ENCODE peak calls at places on chromosome 21, in eight cellular contexts. J, E, Z, P, M, V, R and G are unnamed samples.

GRCh38 chr21:16315223-16315622 is 585.4 kb downstream of the USP25 start:
- DNase-seq in J (no peak), E (no peak), Z (no peak), P (no peak), M (no peak), V (no peak), R (no peak), G (no peak)

GRCh38 chr21:35559128-35559831 is 501.0 kb downstream of the SETD4 start:
- DNase-seq in J (no peak), E (no peak), Z (no peak), P (no peak), M (peak; percentile 8), V (no peak), R (peak; percentile 96), G (peak; percentile 9)

GRCh38 chr21:25330266-25330665 is 277.0 kb downstream of the MRPL39 start:
- DNase-seq in J (no peak), E (no peak), Z (no peak), P (no peak), M (no peak), V (no peak), R (peak; percentile 66), G (peak; percentile 2)

GRCh38 chr21:21187579-21187978 is 189.4 kb downstream of the NCAM2 start:
- DNase-seq in J (no peak), E (no peak), Z (no peak), P (no peak), M (no peak), V (no peak), R (peak; percentile 53), G (no peak)

GRCh38 chr21:32916522-32917099 is 109.1 kb upstream of the OLIG2 start:
- DNase-seq in J (no peak), E (no peak), Z (no peak), P (no peak), M (peak; percentile 12), V (no peak), R (no peak), G (no peak)

GRCh38 chr21:38175321-38175720 is 81.5 kb upstream of the KCNJ15 start:
- DNase-seq in J (peak; percentile 33), E (no peak), Z (no peak), P (no peak), M (no peak), V (no peak), R (no peak), G (peak; percentile 51)

GRCh38 chr21:42568834-42569731 is 55.4 kb downstream of the SLC37A1 start:
- DNase-seq in J (no peak), E (peak; percentile 46), Z (no peak), P (no peak), M (no peak), V (peak; percentile 28), R (no peak), G (no peak)

GRCh38 chr21:25234857-25235801 is 372.2 kb downstream of the MRPL39 start:
- DNase-seq in J (no peak), E (no peak), Z (no peak), P (no peak), M (no peak), V (no peak), R (no peak), G (no peak)

GRCh38 chr21:45246535-45247320 is 41.0 kb downstream of the POFUT2 start:
- DNase-seq in J (no peak), E (no peak), Z (no peak), P (no peak), M (no peak), V (no peak), R (no peak), G (no peak)

GRCh38 chr21:45248893-45249381 is 38.8 kb downstream of the POFUT2 start:
- DNase-seq in J (no peak), E (peak; percentile 91), Z (no peak), P (no peak), M (peak; percentile 71), V (no peak), R (peak; percentile 25), G (no peak)

GRCh38 chr21:45250272-45250671 is 37.4 kb downstream of the POFUT2 start:
- DNase-seq in J (no peak), E (no peak), Z (no peak), P (no peak), M (no peak), V (no peak), R (no peak), G (no peak)

GRCh38 chr21:45249626-45250025 is 38.1 kb downstream of the POFUT2 start:
- DNase-seq in J (no peak), E (no peak), Z (no peak), P (no peak), M (no peak), V (no peak), R (no peak), G (no peak)

GRCh38 chr21:45248301-45248892 is 39.3 kb downstream of the POFUT2 start:
- DNase-seq in J (no peak), E (no peak), Z (no peak), P (no peak), M (no peak), V (no peak), R (no peak), G (no peak)
- H3K4me3 ChIP-seq in J (no peak overlapping the region), E (peak overlapping the region; percentile 37), Z (no peak overlapping the region), P (peak overlapping the region; percentile 18), M (peak overlapping the region; percentile 43), V (peak overlapping the region; percentile 15), R (peak overlapping the region; percentile 28), G (no peak overlapping the region)

GRCh38 chr21:41472769-41473548 is 35.0 kb downstream of the TMPRSS2 start:
- DNase-seq in J (no peak), E (no peak), Z (no peak), P (no peak), M (no peak), V (no peak), R (no peak), G (no peak)

GRCh38 chr21:41479686-41480085 is 28.3 kb downstream of the TMPRSS2 start:
- DNase-seq in J (no peak), E (no peak), Z (no peak), P (no peak), M (no peak), V (no peak), R (no peak), G (no peak)

GRCh38 chr21:41478319-41479177 is 29.4 kb downstream of the TMPRSS2 start:
- DNase-seq in J (no peak), E (no peak), Z (no peak), P (no peak), M (no peak), V (no peak), R (no peak), G (no peak)

GRCh38 chr21:41477641-41478318 is 30.2 kb downstream of the TMPRSS2 start:
- DNase-seq in J (no peak), E (no peak), Z (peak; percentile 64), P (no peak), M (no peak), V (peak; percentile 69), R (peak; percentile 22), G (no peak)

DNA sequence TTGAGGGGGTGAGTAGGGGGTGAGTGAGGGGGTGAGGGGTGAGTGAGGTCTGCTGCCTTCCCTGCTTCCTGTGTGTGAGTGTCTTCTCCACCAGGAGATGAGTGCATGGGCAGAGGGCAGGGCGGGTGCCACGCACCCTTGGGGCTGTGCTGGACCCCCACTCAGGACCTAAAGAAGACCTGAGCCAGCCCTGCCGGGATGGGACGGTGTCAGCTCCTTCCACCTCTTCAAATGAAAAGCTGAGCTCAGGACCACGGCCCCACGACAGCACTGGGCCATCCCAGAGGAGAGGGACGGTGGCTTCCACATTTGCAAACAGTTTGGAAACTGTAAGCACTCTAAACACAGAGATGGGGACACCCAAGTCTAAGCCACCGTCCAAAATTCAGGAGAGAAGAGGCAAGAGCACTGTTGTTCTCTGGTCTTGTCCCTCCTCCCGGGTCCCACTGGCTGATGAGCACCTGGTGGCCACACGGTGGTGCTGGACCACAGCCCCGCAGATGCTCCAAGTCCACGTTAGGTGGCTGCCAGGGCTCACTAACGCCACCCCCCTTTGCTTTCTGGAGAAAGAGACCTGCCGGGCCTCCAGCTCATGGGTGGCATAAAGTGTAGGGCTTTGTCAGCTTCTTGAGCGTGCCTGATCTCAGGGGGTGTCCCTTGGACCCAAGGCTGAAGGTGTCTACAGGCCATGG is 32.1 kb downstream of the TMPRSS2 start:
- DNase-seq in J (no peak), E (no peak), Z (no peak), P (no peak), M (no peak), V (no peak), R (no peak), G (no peak)
- TF ChIP-seq CTCF in J (no peak), E (no peak), Z (no peak), P (no peak), M (no peak), V (no peak), R (no peak), G (no peak)

DNA sequence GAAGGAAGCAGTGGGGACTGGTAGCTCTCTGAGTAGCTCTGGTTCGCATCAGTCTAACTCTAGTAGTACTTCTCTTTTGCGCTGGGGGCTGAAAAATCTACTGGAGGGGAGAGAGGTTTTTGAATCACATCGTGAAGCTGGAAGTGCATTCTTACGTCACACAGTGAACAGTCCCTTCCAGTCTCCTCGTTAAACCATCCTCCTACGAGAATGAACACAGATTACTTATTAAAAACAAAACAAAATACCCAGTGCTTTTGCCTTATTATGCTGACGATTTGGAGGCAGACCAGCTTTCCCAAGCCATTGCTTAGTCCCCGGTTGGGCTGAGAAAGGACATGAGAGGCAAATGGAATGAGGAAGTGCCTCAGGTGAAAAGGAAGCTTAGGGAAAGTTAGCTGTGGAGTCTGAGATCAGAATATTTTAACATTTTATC is 16.1 kb downstream of the HUNK start:
- DNase-seq in J (no peak), E (no peak), Z (peak; percentile 41), P (no peak), M (peak; percentile 43), V (no peak), R (no peak), G (peak; percentile 51)
- H3K4me3 ChIP-seq in J (no peak overlapping the region), E (no peak overlapping the region), Z (no peak overlapping the region), P (no peak overlapping the region), M (no peak overlapping the region), V (no peak overlapping the region), R (no peak overlapping the region), G (no peak overlapping the region)

GRCh38 chr21:44520326-44521300 is 19.4 kb downstream of the KRTAP10-1 start:
- DNase-seq in J (no peak), E (peak; percentile 49), Z (no peak), P (peak; percentile 4), M (no peak), V (no peak), R (no peak), G (no peak)

GRCh38 chr21:44523567-44524181 is 16.3 kb downstream of the KRTAP10-1 start:
- DNase-seq in J (no peak), E (no peak), Z (no peak), P (no peak), M (no peak), V (no peak), R (no peak), G (peak; percentile 6)

GRCh38 chr21:44522753-44523204 is 17.2 kb downstream of the KRTAP10-1 start:
- DNase-seq in J (no peak), E (no peak), Z (no peak), P (no peak), M (no peak), V (no peak), R (no peak), G (no peak)

GRCh38 chr21:44521301-44521927 is 18.6 kb downstream of the KRTAP10-1 start:
- DNase-seq in J (no peak), E (peak; percentile 32), Z (no peak), P (peak; percentile 4), M (peak; percentile 10), V (no peak), R (no peak), G (no peak)

DNA sequence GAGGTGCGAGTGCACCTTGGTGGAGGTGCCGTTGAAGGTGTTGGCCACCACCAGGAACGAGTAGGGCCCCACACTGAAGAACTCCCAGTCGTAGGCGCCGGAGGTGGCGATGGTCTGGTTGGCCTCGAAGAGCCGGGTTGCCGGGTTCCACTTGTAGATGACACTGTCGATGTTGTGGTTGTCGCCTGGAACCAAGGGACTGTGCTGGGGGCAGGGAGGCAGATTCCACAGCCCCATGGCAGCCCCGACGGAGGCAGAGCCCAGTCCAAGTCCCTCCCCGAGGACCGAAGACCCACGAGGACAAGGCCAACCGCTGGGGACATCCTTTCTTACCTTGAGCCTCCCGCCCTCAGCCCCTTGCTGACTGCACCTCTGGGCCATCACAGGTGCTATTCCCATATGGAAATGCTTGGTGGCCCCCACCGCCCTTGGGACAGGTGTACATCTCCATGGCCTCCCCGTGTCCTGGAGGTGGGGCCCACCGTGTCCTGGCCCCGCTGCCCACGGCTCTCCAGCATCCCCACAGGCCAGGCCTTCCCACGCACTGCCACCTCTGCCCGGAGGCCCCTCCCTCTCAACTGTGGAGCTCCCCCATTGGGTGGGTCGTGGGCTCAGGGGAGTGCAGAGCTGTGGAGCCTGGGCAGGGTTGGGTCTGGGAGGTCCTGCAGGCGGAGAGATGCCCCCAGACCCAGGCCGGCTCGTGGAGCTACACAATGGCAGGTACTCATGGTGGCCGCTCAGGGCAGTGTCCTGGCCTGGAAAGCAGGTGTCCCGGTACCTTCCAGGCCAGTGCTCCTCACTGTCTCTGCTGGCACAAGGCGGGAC is 17.9 kb downstream of the KRTAP10-1 start:
- DNase-seq in J (no peak), E (peak; percentile 57), Z (peak; percentile 12), P (peak; percentile 3), M (peak; percentile 28), V (no peak), R (no peak), G (no peak)
- TF ChIP-seq CTCF in J (no peak), E (no peak), Z (no peak), P (no peak), M (no peak), V (no peak), R (no peak), G (no peak)